ENCODE peak calls at places on chromosomes 4 and X, in nine cellular contexts. T, H, K, R, Z, I, P, F and W are unnamed samples.

GRCh38 chrX:11462136-11462535 is 168.9 kb downstream of the AMELX start:
- DNase-seq in T (no peak), H (no peak), K (no peak), R (no peak), Z (no peak), I (no peak), P (no peak), F (no peak), W (no peak)

GRCh38 chrX:10350991-10351390 is 194.2 kb downstream of the CLCN4 start:
- DNase-seq in T (no peak), H (peak; percentile 41), K (no peak), R (no peak), Z (no peak), I (no peak), P (no peak), F (no peak), W (no peak)

GRCh38 chrX:133414399-133415275 is 652 bp downstream of the GPC4 start:
- DNase-seq in T (peak; percentile 12), H (no peak), K (no peak), R (peak; percentile 24), Z (no peak), I (no peak), P (no peak), F (peak; percentile 37), W (no peak)

GRCh38 chr4:84336964-84337705 is 162.0 kb downstream of the NKX6-1 start:
- DNase-seq in T (no peak), H (no peak), K (no peak), R (no peak), Z (no peak), I (no peak), P (no peak), F (no peak), W (no peak)

GRCh38 chr4:38366451-38366850 is 297.5 kb upstream of the KLF3 start:
- DNase-seq in T (no peak), H (no peak), K (no peak), R (peak; percentile 17), Z (no peak), I (no peak), P (no peak), F (peak; percentile 48), W (no peak)

GRCh38 chrX:21972721-21973120 is 32.2 kb downstream of the SMS start:
- DNase-seq in T (no peak), H (no peak), K (peak; percentile 35), R (no peak), Z (peak; percentile 60), I (peak; percentile 31), P (no peak), F (peak; percentile 82), W (no peak)

GRCh38 chr4:106494066-106494465 is 125.5 kb upstream of the GIMD1 start:
- DNase-seq in T (no peak), H (no peak), K (no peak), R (no peak), Z (no peak), I (no peak), P (no peak), F (no peak), W (no peak)

GRCh38 chrX:142251202-142251601 is 46.1 kb upstream of the MAGEC2 start:
- DNase-seq in T (no peak), H (no peak), K (no peak), R (no peak), Z (no peak), I (no peak), P (no peak), F (no peak), W (no peak)

GRCh38 chrX:56066016-56066415 is 166.1 kb upstream of the KLF8 start:
- DNase-seq in T (no peak), H (no peak), K (no peak), R (no peak), Z (no peak), I (no peak), P (no peak), F (no peak), W (no peak)

GRCh38 chr4:173125216-173125812 is 43.3 kb upstream of the GALNT7 start:
- DNase-seq in T (no peak), H (no peak), K (no peak), R (no peak), Z (no peak), I (no peak), P (no peak), F (no peak), W (no peak)

GRCh38 chr4:156290811-156291210 is 337.1 kb upstream of the CTSO start:
- DNase-seq in T (no peak), H (no peak), K (no peak), R (no peak), Z (no peak), I (no peak), P (no peak), F (no peak), W (no peak)

GRCh38 chr4:151169223-151169622 is 69.8 kb downstream of the RPS3A start:
- DNase-seq in T (peak; percentile 62), H (peak; percentile 91), K (no peak), R (no peak), Z (no peak), I (no peak), P (peak; percentile 68), F (peak; percentile 2), W (no peak)

GRCh38 chr4:75255261-75255660 is 258.9 kb downstream of the RCHY1 start:
- DNase-seq in T (no peak), H (no peak), K (no peak), R (no peak), Z (no peak), I (no peak), P (no peak), F (no peak), W (no peak)

GRCh38 chr4:122894802-122895201 is 27.6 kb downstream of the NUDT6 start:
- DNase-seq in T (no peak), H (no peak), K (no peak), R (no peak), Z (no peak), I (no peak), P (no peak), F (no peak), W (no peak)

GRCh38 chr4:10077492-10078335 is 38.9 kb downstream of the WDR1 start:
- DNase-seq in T (no peak), H (no peak), K (no peak), R (no peak), Z (no peak), I (no peak), P (no peak), F (no peak), W (no peak)